ENCODE peak calls at places on chromosome 18, in six cellular contexts. One of them, this sample, is unnamed.

GRCh38 chr18:12422936-12423335 is 15.2 kb downstream of the PRELID3A start:
- DNase-seq in hippocampal formation: no peak
- DNase-seq in ACHN: peak
- DNase-seq in HT-29: peak
- DNase-seq in AG09309: no peak
- DNase-seq in small intestine: peak
- DNase-seq in this sample: no peak

GRCh38 chr18:40878371-40878770 is 1076.7 kb upstream of the PIK3C3 start:
- DNase-seq in hippocampal formation: no peak
- DNase-seq in ACHN: no peak
- DNase-seq in HT-29: no peak
- DNase-seq in AG09309: no peak
- DNase-seq in small intestine: no peak
- DNase-seq in this sample: no peak

GRCh38 chr18:79947054-79947755 is 4.2 kb downstream of the SLC66A2 start:
- DNase-seq in hippocampal formation: no peak
- DNase-seq in ACHN: no peak
- DNase-seq in HT-29: no peak
- DNase-seq in AG09309: no peak
- DNase-seq in small intestine: no peak
- DNase-seq in this sample: peak

GRCh38 chr18:36628435-36629094 is 200.2 kb downstream of the TPGS2 start:
- DNase-seq in hippocampal formation: no peak
- DNase-seq in ACHN: no peak
- DNase-seq in HT-29: no peak
- DNase-seq in AG09309: peak
- DNase-seq in small intestine: no peak
- DNase-seq in this sample: peak

GRCh38 chr18:7370375-7370774 is 139.5 kb downstream of the LRRC30 start:
- DNase-seq in hippocampal formation: no peak
- DNase-seq in ACHN: no peak
- DNase-seq in HT-29: no peak
- DNase-seq in AG09309: no peak
- DNase-seq in small intestine: no peak
- DNase-seq in this sample: no peak

GRCh38 chr18:34709104-34709503 is 994 bp upstream of the DTNA start:
- DNase-seq in hippocampal formation: no peak
- DNase-seq in ACHN: no peak
- DNase-seq in HT-29: no peak
- DNase-seq in AG09309: peak
- DNase-seq in small intestine: no peak
- DNase-seq in this sample: peak

GRCh38 chr18:32289480-32290075 is 99.7 kb downstream of the MEP1B start:
- DNase-seq in hippocampal formation: peak
- DNase-seq in ACHN: peak
- DNase-seq in HT-29: peak
- DNase-seq in AG09309: peak
- DNase-seq in small intestine: peak
- DNase-seq in this sample: peak

GRCh38 chr18:3624818-3625716 is 175.1 kb downstream of the TGIF1 start:
- DNase-seq in hippocampal formation: no peak
- DNase-seq in ACHN: peak
- DNase-seq in HT-29: peak
- DNase-seq in AG09309: peak
- DNase-seq in small intestine: peak
- DNase-seq in this sample: peak

GRCh38 chr18:33113421-33113820 is 327.1 kb downstream of the CCDC178 start:
- DNase-seq in hippocampal formation: no peak
- DNase-seq in ACHN: no peak
- DNase-seq in HT-29: no peak
- DNase-seq in AG09309: no peak
- DNase-seq in small intestine: no peak
- DNase-seq in this sample: no peak

GRCh38 chr18:11251229-11251890 is 102.0 kb upstream of the PIEZO2 start:
- DNase-seq in hippocampal formation: no peak
- DNase-seq in ACHN: no peak
- DNase-seq in HT-29: no peak
- DNase-seq in AG09309: peak
- DNase-seq in small intestine: no peak
- DNase-seq in this sample: peak

GRCh38 chr18:59085126-59085794 is 54.4 kb upstream of the SEC11C start:
- DNase-seq in hippocampal formation: no peak
- DNase-seq in ACHN: no peak
- DNase-seq in HT-29: no peak
- DNase-seq in AG09309: no peak
- DNase-seq in small intestine: no peak
- DNase-seq in this sample: no peak

GRCh38 chr18:69635482-69635881 is 234.8 kb downstream of the DOK6 start:
- DNase-seq in hippocampal formation: no peak
- DNase-seq in ACHN: no peak
- DNase-seq in HT-29: no peak
- DNase-seq in AG09309: no peak
- DNase-seq in small intestine: no peak
- DNase-seq in this sample: no peak

GRCh38 chr18:58495634-58496033 is 133.3 kb downstream of the ALPK2 start:
- DNase-seq in hippocampal formation: no peak
- DNase-seq in ACHN: no peak
- DNase-seq in HT-29: no peak
- DNase-seq in AG09309: no peak
- DNase-seq in small intestine: no peak
- DNase-seq in this sample: peak

GRCh38 chr18:78510636-78511035 is 469.0 kb upstream of the SALL3 start:
- DNase-seq in hippocampal formation: no peak
- DNase-seq in ACHN: no peak
- DNase-seq in HT-29: no peak
- DNase-seq in AG09309: no peak
- DNase-seq in small intestine: no peak
- DNase-seq in this sample: no peak

GRCh38 chr18:8260847-8261246 is 348.4 kb upstream of the RAB12 start:
- DNase-seq in hippocampal formation: no peak
- DNase-seq in ACHN: no peak
- DNase-seq in HT-29: no peak
- DNase-seq in AG09309: no peak
- DNase-seq in small intestine: no peak
- DNase-seq in this sample: no peak

GRCh38 chr18:13868501-13869271 is 44.7 kb downstream of the MC5R start:
- DNase-seq in hippocampal formation: no peak
- DNase-seq in ACHN: no peak
- DNase-seq in HT-29: no peak
- DNase-seq in AG09309: no peak
- DNase-seq in small intestine: no peak
- DNase-seq in this sample: no peak

GRCh38 chr18:62880034-62880433 is 164.7 kb downstream of the PHLPP1 start:
- DNase-seq in hippocampal formation: no peak
- DNase-seq in ACHN: no peak
- DNase-seq in HT-29: no peak
- DNase-seq in AG09309: no peak
- DNase-seq in small intestine: no peak
- DNase-seq in this sample: no peak

GRCh38 chr18:33432857-33433256 is 7.7 kb downstream of the CCDC178 start:
- DNase-seq in hippocampal formation: no peak
- DNase-seq in ACHN: no peak
- DNase-seq in HT-29: no peak
- DNase-seq in AG09309: no peak
- DNase-seq in small intestine: no peak
- DNase-seq in this sample: no peak

GRCh38 chr18:5295231-5295920 is at the start of gene ZBTB14:
- DNase-seq in hippocampal formation: peak
- DNase-seq in ACHN: peak
- DNase-seq in HT-29: peak
- DNase-seq in AG09309: no peak
- DNase-seq in small intestine: peak
- DNase-seq in this sample: peak

GRCh38 chr18:50614838-50615237 is 55.0 kb downstream of the MAPK4 start:
- DNase-seq in hippocampal formation: peak
- DNase-seq in ACHN: no peak
- DNase-seq in HT-29: peak
- DNase-seq in AG09309: no peak
- DNase-seq in small intestine: no peak
- DNase-seq in this sample: peak

GRCh38 chr18:43869451-43870008 is 592.2 kb upstream of the SYT4 start:
- DNase-seq in hippocampal formation: no peak
- DNase-seq in ACHN: no peak
- DNase-seq in HT-29: no peak
- DNase-seq in AG09309: no peak
- DNase-seq in small intestine: no peak
- DNase-seq in this sample: no peak

GRCh38 chr18:46333371-46334199 is 229.4 kb downstream of the HAUS1 start:
- DNase-seq in hippocampal formation: no peak
- DNase-seq in ACHN: no peak
- DNase-seq in HT-29: no peak
- DNase-seq in AG09309: no peak
- DNase-seq in small intestine: no peak
- DNase-seq in this sample: peak

GRCh38 chr18:13374468-13375301 is 156.1 kb downstream of the LDLRAD4 start:
- DNase-seq in hippocampal formation: peak
- DNase-seq in ACHN: no peak
- DNase-seq in HT-29: no peak
- DNase-seq in AG09309: no peak
- DNase-seq in small intestine: no peak
- DNase-seq in this sample: no peak

GRCh38 chr18:26614374-26614773 is 66.0 kb upstream of the KCTD1 start:
- DNase-seq in hippocampal formation: no peak
- DNase-seq in ACHN: no peak
- DNase-seq in HT-29: no peak
- DNase-seq in AG09309: no peak
- DNase-seq in small intestine: no peak
- DNase-seq in this sample: no peak

GRCh38 chr18:72965616-72966015 is 97.8 kb upstream of the NETO1 start:
- DNase-seq in hippocampal formation: no peak
- DNase-seq in ACHN: no peak
- DNase-seq in HT-29: no peak
- DNase-seq in AG09309: no peak
- DNase-seq in small intestine: no peak
- DNase-seq in this sample: no peak

GRCh38 chr18:48320639-48320945 is 88.6 kb downstream of the ZBTB7C start:
- DNase-seq in hippocampal formation: no peak
- DNase-seq in ACHN: no peak
- DNase-seq in HT-29: no peak
- DNase-seq in AG09309: no peak
- DNase-seq in small intestine: no peak
- DNase-seq in this sample: no peak

GRCh38 chr18:27136208-27136535 is 48.9 kb downstream of the CHST9 start:
- DNase-seq in hippocampal formation: no peak
- DNase-seq in ACHN: peak
- DNase-seq in HT-29: peak
- DNase-seq in AG09309: no peak
- DNase-seq in small intestine: no peak
- DNase-seq in this sample: peak

GRCh38 chr18:37612941-37613340 is 47.3 kb upstream of the CELF4 start:
- DNase-seq in hippocampal formation: no peak
- DNase-seq in ACHN: no peak
- DNase-seq in HT-29: no peak
- DNase-seq in AG09309: no peak
- DNase-seq in small intestine: no peak
- DNase-seq in this sample: no peak

GRCh38 chr18:23226930-23227728 is 91.8 kb downstream of the CABLES1 start:
- DNase-seq in hippocampal formation: no peak
- DNase-seq in ACHN: peak
- DNase-seq in HT-29: no peak
- DNase-seq in AG09309: peak
- DNase-seq in small intestine: peak
- DNase-seq in this sample: peak

GRCh38 chr18:34933880-34934689 is 107.1 kb upstream of the MAPRE2 start:
- DNase-seq in hippocampal formation: no peak
- DNase-seq in ACHN: no peak
- DNase-seq in HT-29: peak
- DNase-seq in AG09309: no peak
- DNase-seq in small intestine: peak
- DNase-seq in this sample: no peak

GRCh38 chr18:77054288-77054605 is 78.3 kb downstream of the MBP start:
- DNase-seq in hippocampal formation: no peak
- DNase-seq in ACHN: no peak
- DNase-seq in HT-29: no peak
- DNase-seq in AG09309: no peak
- DNase-seq in small intestine: no peak
- DNase-seq in this sample: no peak

This sample was measured in kidney tubule cell.